ENCODE peak calls at places on chromosome 2, in ten cellular contexts. L is GM06990, V is mucosa of descending colon, N is GM20000, Y is brain microvascular endothelial cell, O is BJ, F is upper lobe of left lung, H is heart right ventricle, X is lower leg skin, K is IMR-90. G is an unnamed sample.

GRCh38 chr2:12270876-12271588 is 445.7 kb upstream of the TRIB2 start:
- DNase-seq in Y (no peak), N (no peak), F (no peak), O (no peak), K (no peak), X (no peak), L (no peak), V (no peak), H (no peak), G (no peak)

GRCh38 chr2:202771336-202771735 is 100.2 kb downstream of the ICA1L start:
- DNase-seq in V (no peak), N (no peak), F (no peak), H (no peak), X (no peak), K (no peak), O (no peak), Y (no peak), L (no peak), G (no peak)

GRCh38 chr2:1747065-1747941 is 3.0 kb upstream of the PXDN start:
- DNase-seq in N (no peak), X (peak; percentile 60), O (no peak), F (no peak), V (peak; percentile 0), H (no peak), L (no peak), K (no peak), Y (no peak), G (no peak)

GRCh38 chr2:9284521-9285297 is 78.1 kb downstream of the ASAP2 start:
- DNase-seq in X (no peak), H (no peak), O (no peak), N (no peak), F (no peak), L (no peak), K (no peak), Y (no peak), V (peak; percentile 63), G (no peak)

GRCh38 chr2:165874445-165875039 is 79.0 kb downstream of the TTC21B start:
- DNase-seq in H (no peak), N (peak; percentile 57), O (no peak), K (peak; percentile 75), Y (peak; percentile 61), L (peak; percentile 20), V (peak; percentile 48), X (no peak), F (no peak), G (no peak)

GRCh38 chr2:230076819-230077218 is 8.1 kb upstream of the SLC16A14 start:
- DNase-seq in N (no peak), L (no peak), V (no peak), Y (no peak), F (no peak), X (no peak), O (no peak), H (no peak), K (no peak), G (no peak)

GRCh38 chr2:176104338-176105077 is 2.6 kb upstream of the HOXD11 start:
- DNase-seq in F (no peak), H (no peak), L (no peak), K (no peak), N (no peak), V (no peak), X (peak; percentile 80), Y (no peak), O (peak; percentile 84), G (peak; percentile 67)

GRCh38 chr2:191678437-191679110 is 638 bp downstream of the NABP1 start:
- DNase-seq in N (peak; percentile 49), Y (no peak), V (peak; percentile 79), F (peak; percentile 70), K (no peak), O (no peak), X (peak; percentile 92), H (peak; percentile 55), L (peak; percentile 80), G (no peak)

GRCh38 chr2:223865124-223865523 is 27.7 kb upstream of the AP1S3 start:
- DNase-seq in Y (no peak), H (no peak), N (no peak), O (no peak), X (no peak), K (no peak), F (no peak), V (no peak), L (no peak), G (no peak)

GRCh38 chr2:100940766-100941645 is 61.1 kb upstream of the RPL31 start:
- DNase-seq in Y (no peak), F (no peak), H (no peak), L (no peak), X (peak; percentile 81), K (no peak), V (peak; percentile 36), O (no peak), N (no peak), G (no peak)

GRCh38 chr2:41500895-41501294 is 546.9 kb upstream of the PKDCC start:
- DNase-seq in H (no peak), O (no peak), V (no peak), F (no peak), Y (no peak), N (no peak), L (no peak), K (no peak), X (no peak), G (no peak)

GRCh38 chr2:41495050-41495449 is 552.8 kb upstream of the PKDCC start:
- DNase-seq in Y (no peak), V (no peak), O (no peak), L (no peak), N (no peak), H (no peak), X (no peak), K (no peak), F (no peak), G (no peak)

GRCh38 chr2:41502752-41503151 is 545.1 kb upstream of the PKDCC start:
- DNase-seq in X (no peak), Y (no peak), O (no peak), V (no peak), F (no peak), L (no peak), N (no peak), K (no peak), H (no peak), G (no peak)

GRCh38 chr2:41498791-41499190 is 549.0 kb upstream of the PKDCC start:
- DNase-seq in H (no peak), N (no peak), X (no peak), L (no peak), Y (no peak), K (no peak), V (no peak), F (no peak), O (no peak), G (no peak)

DNA sequence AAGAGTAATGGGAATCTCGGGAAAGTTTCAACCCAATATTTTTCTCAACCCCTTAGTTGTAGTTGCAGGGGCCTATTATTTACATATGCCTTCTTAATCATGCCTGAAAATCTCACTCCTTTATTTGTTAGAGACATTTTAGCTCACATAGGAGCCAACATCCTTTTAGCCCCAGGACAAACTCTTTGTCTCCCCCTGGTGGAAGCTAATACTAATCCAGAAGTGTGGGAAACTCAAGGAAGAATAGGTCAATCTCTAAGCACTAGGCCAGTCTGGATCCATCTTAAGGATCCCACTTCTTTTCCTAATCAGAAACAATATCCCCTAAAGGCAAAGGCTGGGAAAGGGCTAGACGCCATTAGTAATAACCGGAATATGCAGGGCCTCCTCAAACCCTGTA is 550.9 kb upstream of the PKDCC start:
- DNase-seq in O (no peak), X (no peak), H (no peak), N (no peak), V (no peak), F (no peak), K (no peak), L (no peak), Y (no peak), G (no peak)
- TF ChIP-seq CTCF in O (no peak), X (no peak), H (peak; percentile 34), N (no peak), V (no peak), F (no peak), K (no peak), L (peak; percentile 27), Y (peak; percentile 31), G (peak; percentile 40)

DNA sequence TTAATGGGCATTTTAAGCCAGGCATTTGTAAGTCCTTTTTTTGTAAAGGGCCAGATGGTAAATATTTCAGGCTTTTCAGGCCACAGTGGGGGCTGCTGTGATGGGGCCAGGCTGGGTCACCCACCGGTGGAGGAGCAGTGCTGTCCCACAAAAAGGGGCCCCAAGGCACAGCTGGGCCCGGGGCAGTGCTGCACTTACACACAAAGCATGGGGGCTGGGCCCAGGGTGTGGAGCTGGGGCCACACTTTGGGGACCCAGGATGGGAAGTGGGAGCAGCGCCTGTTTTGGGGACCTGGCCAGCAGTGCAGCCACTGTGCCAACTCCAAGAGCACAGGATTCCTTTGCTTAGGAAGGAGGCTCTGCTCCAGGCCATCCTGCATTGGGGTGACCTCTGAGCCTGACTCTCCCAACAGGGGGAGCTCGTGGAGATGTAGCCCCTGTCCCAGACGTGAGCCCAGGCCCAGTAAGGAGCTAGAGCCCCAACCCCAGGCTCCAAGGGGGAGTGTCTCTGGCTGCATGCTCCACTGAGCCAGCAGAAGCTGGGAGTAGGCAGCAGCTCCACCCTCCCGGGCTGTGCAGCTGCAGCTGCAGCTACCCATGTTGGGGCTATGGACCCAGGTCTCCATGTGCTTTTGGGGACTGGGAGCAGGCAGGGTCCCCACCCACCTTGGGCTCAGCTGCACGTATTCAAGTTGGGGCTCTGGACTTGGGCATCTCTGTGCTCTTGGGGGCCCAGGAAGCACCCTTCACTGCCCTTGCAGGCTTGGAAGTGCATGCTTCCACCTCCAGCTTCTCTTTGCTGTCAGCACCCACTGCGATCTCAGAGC is 1036.5 kb upstream of the CNTNAP5 start:
- DNase-seq in X (no peak), N (no peak), L (peak; percentile 15), H (no peak), Y (no peak), O (no peak), F (no peak), V (no peak), K (no peak), G (no peak)
- TF ChIP-seq CTCF in X (no peak), N (no peak), L (no peak), H (no peak), Y (no peak), O (no peak), F (no peak), V (no peak), K (no peak), G (no peak)

DNA sequence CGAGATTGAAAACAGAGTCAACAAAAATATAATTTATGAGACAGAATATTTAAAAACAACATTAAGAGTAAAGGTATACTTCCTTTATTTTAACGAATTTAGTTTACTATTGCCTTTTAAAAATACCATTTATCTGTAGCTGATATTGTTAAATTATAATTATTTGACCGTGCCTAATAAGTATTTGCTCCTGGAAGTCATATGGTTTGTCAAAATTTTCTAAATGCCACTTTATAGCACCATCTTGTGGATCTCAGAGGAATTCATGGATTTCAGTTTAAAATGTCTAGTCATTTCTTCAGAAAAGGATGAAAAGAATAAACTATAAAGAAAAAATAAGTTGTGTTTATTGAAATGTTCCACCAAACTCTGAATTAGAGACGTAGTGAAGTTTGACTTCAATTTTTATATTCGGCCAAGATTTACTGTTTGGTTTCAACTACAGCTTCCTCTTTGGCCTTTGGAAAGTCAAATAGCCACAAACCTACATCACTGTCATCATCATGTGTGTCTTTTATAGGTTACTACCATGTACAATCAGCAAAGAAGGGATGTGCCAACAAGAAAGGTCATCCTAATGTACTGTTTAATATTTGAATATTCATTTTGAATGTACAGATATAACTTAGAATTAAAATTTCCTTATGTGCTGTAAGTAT is 10.3 kb upstream of the FTCDNL1 start:
- DNase-seq in F (no peak), K (peak; percentile 38), L (no peak), O (no peak), H (no peak), V (no peak), N (peak; percentile 29), Y (no peak), X (no peak), G (no peak)
- TF ChIP-seq CTCF in F (peak; percentile 11), K (peak; percentile 64), L (peak; percentile 52), O (peak; percentile 57), H (peak; percentile 65), V (peak; percentile 14), N (peak; percentile 10), Y (peak; percentile 52), X (no peak), G (peak; percentile 80)

GRCh38 chr2:55511508-55512124 is 7.9 kb upstream of the CFAP36 start:
- DNase-seq in V (no peak), X (no peak), L (no peak), K (peak; percentile 50), N (no peak), F (no peak), O (no peak), H (no peak), Y (peak; percentile 30), G (no peak)
- TF ChIP-seq CTCF in V (no peak), X (no peak), L (no peak), K (peak; percentile 58), N (no peak), F (no peak), O (peak; percentile 69), H (peak; percentile 43), Y (peak; percentile 75), G (peak; percentile 75)